ENCODE peak calls at places on chromosomes 3 and 15, in seven cellular contexts. One of them, this sample, is unnamed.

GRCh38 chr3:193680220-193680619 is 87.2 kb downstream of the OPA1 start:
- DNase-seq in GM03348: peak; percentile 4
- DNase-seq in activated T-cell treated with anti-CD3 and anti-CD28 coated beads for 1 hour: no peak
- DNase-seq in globus pallidus: no peak
- DNase-seq in psoas muscle: no peak
- DNase-seq in GM18507: no peak
- DNase-seq in dorsolateral prefrontal cortex: no peak
- DNase-seq in this sample: no peak

GRCh38 chr15:48096813-48097212 is 24.0 kb upstream of the SLC24A5 start:
- DNase-seq in GM03348: peak; percentile 49
- DNase-seq in activated T-cell treated with anti-CD3 and anti-CD28 coated beads for 1 hour: no peak
- DNase-seq in globus pallidus: no peak
- DNase-seq in psoas muscle: no peak
- DNase-seq in GM18507: no peak
- DNase-seq in dorsolateral prefrontal cortex: no peak
- DNase-seq in this sample: no peak

GRCh38 chr3:64691051-64691450 is 3.3 kb upstream of the ADAMTS9 start:
- DNase-seq in GM03348: no peak
- DNase-seq in activated T-cell treated with anti-CD3 and anti-CD28 coated beads for 1 hour: no peak
- DNase-seq in globus pallidus: no peak
- DNase-seq in psoas muscle: peak; percentile 18
- DNase-seq in GM18507: no peak
- DNase-seq in dorsolateral prefrontal cortex: no peak
- DNase-seq in this sample: no peak

GRCh38 chr3:196219194-196219969 is 3.0 kb downstream of the SLC51A start:
- DNase-seq in GM03348: peak; percentile 82
- DNase-seq in activated T-cell treated with anti-CD3 and anti-CD28 coated beads for 1 hour: peak; percentile 50
- DNase-seq in globus pallidus: peak; percentile 46
- DNase-seq in psoas muscle: peak; percentile 65
- DNase-seq in GM18507: no peak
- DNase-seq in dorsolateral prefrontal cortex: peak; percentile 72
- DNase-seq in this sample: no peak

GRCh38 chr3:64342940-64343691 is 117.8 kb upstream of the PRICKLE2 start:
- DNase-seq in GM03348: peak; percentile 31
- DNase-seq in activated T-cell treated with anti-CD3 and anti-CD28 coated beads for 1 hour: no peak
- DNase-seq in globus pallidus: no peak
- DNase-seq in psoas muscle: no peak
- DNase-seq in GM18507: no peak
- DNase-seq in dorsolateral prefrontal cortex: no peak
- DNase-seq in this sample: no peak

GRCh38 chr3:110774496-110775265 is 296.9 kb upstream of the NECTIN3 start:
- DNase-seq in GM03348: no peak
- DNase-seq in activated T-cell treated with anti-CD3 and anti-CD28 coated beads for 1 hour: no peak
- DNase-seq in globus pallidus: no peak
- DNase-seq in psoas muscle: no peak
- DNase-seq in GM18507: no peak
- DNase-seq in dorsolateral prefrontal cortex: no peak
- DNase-seq in this sample: no peak

GRCh38 chr3:94036909-94037507 is 8.6 kb upstream of the STX19 start:
- DNase-seq in GM03348: peak; percentile 62
- DNase-seq in activated T-cell treated with anti-CD3 and anti-CD28 coated beads for 1 hour: no peak
- DNase-seq in globus pallidus: peak; percentile 43
- DNase-seq in psoas muscle: no peak
- DNase-seq in GM18507: no peak
- DNase-seq in dorsolateral prefrontal cortex: no peak
- DNase-seq in this sample: no peak

GRCh38 chr3:121974601-121975111 is 47.4 kb downstream of the ILDR1 start:
- DNase-seq in GM03348: no peak
- DNase-seq in activated T-cell treated with anti-CD3 and anti-CD28 coated beads for 1 hour: no peak
- DNase-seq in globus pallidus: no peak
- DNase-seq in psoas muscle: no peak
- DNase-seq in GM18507: no peak
- DNase-seq in dorsolateral prefrontal cortex: no peak
- DNase-seq in this sample: no peak

GRCh38 chr3:157104521-157104920 is 55.4 kb downstream of the CCNL1 start:
- DNase-seq in GM03348: peak; percentile 58
- DNase-seq in activated T-cell treated with anti-CD3 and anti-CD28 coated beads for 1 hour: no peak
- DNase-seq in globus pallidus: no peak
- DNase-seq in psoas muscle: no peak
- DNase-seq in GM18507: no peak
- DNase-seq in dorsolateral prefrontal cortex: no peak
- DNase-seq in this sample: no peak

GRCh38 chr3:197519801-197520211 is 36.0 kb downstream of the BDH1 start:
- DNase-seq in GM03348: no peak
- DNase-seq in activated T-cell treated with anti-CD3 and anti-CD28 coated beads for 1 hour: no peak
- DNase-seq in globus pallidus: no peak
- DNase-seq in psoas muscle: no peak
- DNase-seq in GM18507: no peak
- DNase-seq in dorsolateral prefrontal cortex: no peak
- DNase-seq in this sample: no peak

GRCh38 chr3:51950899-51951298 is 4.3 kb upstream of the GPR62 start:
- DNase-seq in GM03348: no peak
- DNase-seq in activated T-cell treated with anti-CD3 and anti-CD28 coated beads for 1 hour: no peak
- DNase-seq in globus pallidus: no peak
- DNase-seq in psoas muscle: no peak
- DNase-seq in GM18507: no peak
- DNase-seq in dorsolateral prefrontal cortex: no peak
- DNase-seq in this sample: no peak

GRCh38 chr15:72034351-72034750 is 83.6 kb downstream of the MYO9A start:
- DNase-seq in GM03348: no peak
- DNase-seq in activated T-cell treated with anti-CD3 and anti-CD28 coated beads for 1 hour: no peak
- DNase-seq in globus pallidus: no peak
- DNase-seq in psoas muscle: no peak
- DNase-seq in GM18507: no peak
- DNase-seq in dorsolateral prefrontal cortex: no peak
- DNase-seq in this sample: no peak

GRCh38 chr3:713225-713624 is 379.6 kb upstream of the CNTN6 start:
- DNase-seq in GM03348: no peak
- DNase-seq in activated T-cell treated with anti-CD3 and anti-CD28 coated beads for 1 hour: no peak
- DNase-seq in globus pallidus: no peak
- DNase-seq in psoas muscle: no peak
- DNase-seq in GM18507: no peak
- DNase-seq in dorsolateral prefrontal cortex: no peak
- DNase-seq in this sample: no peak

GRCh38 chr3:46845397-46845859 is 17.8 kb downstream of the MYL3 start:
- DNase-seq in GM03348: peak; percentile 88
- DNase-seq in activated T-cell treated with anti-CD3 and anti-CD28 coated beads for 1 hour: no peak
- DNase-seq in globus pallidus: no peak
- DNase-seq in psoas muscle: peak; percentile 84
- DNase-seq in GM18507: no peak
- DNase-seq in dorsolateral prefrontal cortex: no peak
- DNase-seq in this sample: no peak

GRCh38 chr3:31165399-31165860 is 271.0 kb upstream of the GADL1 start:
- DNase-seq in GM03348: no peak
- DNase-seq in activated T-cell treated with anti-CD3 and anti-CD28 coated beads for 1 hour: no peak
- DNase-seq in globus pallidus: no peak
- DNase-seq in psoas muscle: no peak
- DNase-seq in GM18507: no peak
- DNase-seq in dorsolateral prefrontal cortex: no peak
- DNase-seq in this sample: no peak

GRCh38 chr3:11154036-11154952 is at the start of gene HRH1:
- DNase-seq in GM03348: peak; percentile 67
- DNase-seq in activated T-cell treated with anti-CD3 and anti-CD28 coated beads for 1 hour: no peak
- DNase-seq in globus pallidus: no peak
- DNase-seq in psoas muscle: peak; percentile 56
- DNase-seq in GM18507: no peak
- DNase-seq in dorsolateral prefrontal cortex: no peak
- DNase-seq in this sample: no peak

GRCh38 chr15:59300618-59301139 is 72.0 kb downstream of the MYO1E start:
- DNase-seq in GM03348: no peak
- DNase-seq in activated T-cell treated with anti-CD3 and anti-CD28 coated beads for 1 hour: no peak
- DNase-seq in globus pallidus: no peak
- DNase-seq in psoas muscle: peak; percentile 42
- DNase-seq in GM18507: no peak
- DNase-seq in dorsolateral prefrontal cortex: no peak
- DNase-seq in this sample: no peak

GRCh38 chr3:157512534-157512933 is 9.3 kb upstream of the VEPH1 start:
- DNase-seq in GM03348: no peak
- DNase-seq in activated T-cell treated with anti-CD3 and anti-CD28 coated beads for 1 hour: no peak
- DNase-seq in globus pallidus: no peak
- DNase-seq in psoas muscle: no peak
- DNase-seq in GM18507: no peak
- DNase-seq in dorsolateral prefrontal cortex: no peak
- DNase-seq in this sample: no peak